ENCODE peak calls at places on chromosomes 4 and X, in ten cellular contexts. E, S, T, Q, Z, C, Y, B, L and I are unnamed samples.

GRCh38 chr4:94486372-94486801 is 34.6 kb downstream of the PDLIM5 start:
- DNase-seq in E (peak), S (peak), T (no peak), Q (no peak), Z (no peak), C (peak), Y (no peak), B (no peak), L (no peak), I (no peak)

GRCh38 chrX:13165747-13166146 is 121.3 kb upstream of the FAM9C start:
- DNase-seq in E (no peak), S (no peak), T (no peak), Q (no peak), Z (no peak), C (no peak), Y (no peak), B (no peak), L (no peak), I (no peak)

GRCh38 chrX:112830540-112830939 is 10.1 kb downstream of the AMOT start:
- DNase-seq in E (no peak), S (no peak), T (no peak), Q (no peak), Z (no peak), C (no peak), Y (no peak), B (no peak), L (no peak), I (no peak)

GRCh38 chr4:2954358-2955185 is 8.6 kb downstream of the NOP14 start:
- DNase-seq in E (no peak), S (no peak), T (peak), Q (no peak), Z (no peak), C (no peak), Y (no peak), B (no peak), L (peak), I (peak)

GRCh38 chrX:39058724-39059123 is 257.5 kb downstream of the MID1IP1 start:
- DNase-seq in E (no peak), S (no peak), T (no peak), Q (no peak), Z (no peak), C (no peak), Y (no peak), B (no peak), L (no peak), I (no peak)

GRCh38 chrX:100768679-100769338 is 36.9 kb upstream of the SYTL4 start:
- DNase-seq in E (peak), S (peak), T (peak), Q (peak), Z (peak), C (peak), Y (peak), B (peak), L (peak), I (peak)

GRCh38 chrX:119583431-119584059 is 9.2 kb downstream of the UBE2A start:
- DNase-seq in E (no peak), S (no peak), T (no peak), Q (no peak), Z (no peak), C (no peak), Y (no peak), B (no peak), L (no peak), I (no peak)

GRCh38 chrX:114619874-114620273 is 36.0 kb downstream of the HTR2C start:
- DNase-seq in E (no peak), S (peak), T (no peak), Q (peak), Z (no peak), C (peak), Y (no peak), B (no peak), L (no peak), I (no peak)

GRCh38 chr4:85842540-85842939 is 367.6 kb downstream of the ARHGAP24 start:
- DNase-seq in E (peak), S (peak), T (no peak), Q (no peak), Z (no peak), C (no peak), Y (peak), B (peak), L (peak), I (no peak)

GRCh38 chr4:91113130-91113706 is 986.0 kb downstream of the CCSER1 start:
- DNase-seq in E (peak), S (peak), T (no peak), Q (peak), Z (no peak), C (peak), Y (no peak), B (no peak), L (no peak), I (no peak)

GRCh38 chr4:89303177-89303576 is 4.4 kb downstream of the GPRIN3 start:
- DNase-seq in E (no peak), S (no peak), T (peak), Q (no peak), Z (no peak), C (no peak), Y (peak), B (no peak), L (peak), I (no peak)

GRCh38 chr4:154332681-154333421 is 158.7 kb downstream of the DCHS2 start:
- DNase-seq in E (no peak), S (no peak), T (peak), Q (peak), Z (no peak), C (peak), Y (peak), B (no peak), L (peak), I (no peak)

GRCh38 chr4:9825049-9825448 is 43.6 kb downstream of the DRD5 start:
- DNase-seq in E (no peak), S (no peak), T (no peak), Q (no peak), Z (no peak), C (no peak), Y (no peak), B (no peak), L (no peak), I (no peak)

GRCh38 chrX:69616520-69617203 is 749 bp downstream of the EDA start:
- DNase-seq in E (no peak), S (no peak), T (peak), Q (peak), Z (peak), C (peak), Y (peak), B (peak), L (peak), I (no peak)

GRCh38 chrX:45743081-45743533 is 542.4 kb upstream of the DIPK2B start:
- DNase-seq in E (peak), S (peak), T (no peak), Q (no peak), Z (no peak), C (no peak), Y (no peak), B (no peak), L (no peak), I (no peak)

GRCh38 chr4:187444061-187444460 is 551.5 kb upstream of the ZFP42 start:
- DNase-seq in E (no peak), S (no peak), T (no peak), Q (no peak), Z (no peak), C (no peak), Y (no peak), B (no peak), L (no peak), I (no peak)

GRCh38 chr4:18512718-18513117 is 491.2 kb upstream of the LCORL start:
- DNase-seq in E (no peak), S (no peak), T (no peak), Q (no peak), Z (no peak), C (no peak), Y (no peak), B (no peak), L (no peak), I (no peak)

GRCh38 chr4:33060873-33061542 is 2340.8 kb downstream of the PCDH7 start:
- DNase-seq in E (peak), S (peak), T (no peak), Q (peak), Z (no peak), C (peak), Y (peak), B (peak), L (peak), I (no peak)

GRCh38 chr4:3852309-3852708 is 86.1 kb downstream of the ADRA2C start:
- DNase-seq in E (no peak), S (no peak), T (no peak), Q (no peak), Z (no peak), C (no peak), Y (no peak), B (no peak), L (no peak), I (no peak)

GRCh38 chr4:85756938-85757337 is 282.0 kb downstream of the ARHGAP24 start:
- DNase-seq in E (peak), S (peak), T (no peak), Q (peak), Z (no peak), C (peak), Y (no peak), B (no peak), L (no peak), I (no peak)

GRCh38 chr4:71186566-71187398 is 152.0 kb upstream of the SLC4A4 start:
- DNase-seq in E (peak), S (peak), T (peak), Q (peak), Z (no peak), C (peak), Y (peak), B (peak), L (peak), I (no peak)

GRCh38 chr4:60344908-60345307 is 855.2 kb upstream of the ADGRL3 start:
- DNase-seq in E (no peak), S (peak), T (no peak), Q (no peak), Z (no peak), C (no peak), Y (no peak), B (peak), L (no peak), I (no peak)

GRCh38 chr4:16591867-16592266 is 306.6 kb downstream of the LDB2 start:
- DNase-seq in E (no peak), S (no peak), T (no peak), Q (no peak), Z (no peak), C (peak), Y (no peak), B (no peak), L (no peak), I (no peak)

GRCh38 chrX:109472939-109473713 is 8.8 kb downstream of the GUCY2F start:
- DNase-seq in E (peak), S (peak), T (no peak), Q (peak), Z (no peak), C (peak), Y (no peak), B (no peak), L (no peak), I (no peak)

GRCh38 chr4:90317785-90318184 is 190.6 kb downstream of the CCSER1 start:
- DNase-seq in E (peak), S (peak), T (no peak), Q (no peak), Z (no peak), C (peak), Y (no peak), B (no peak), L (no peak), I (no peak)

GRCh38 chr4:95610170-95610569 is 61.4 kb upstream of the UNC5C start:
- DNase-seq in E (no peak), S (no peak), T (no peak), Q (no peak), Z (no peak), C (no peak), Y (no peak), B (no peak), L (no peak), I (no peak)

GRCh38 chrX:109707322-109707721 is 25.7 kb downstream of the ACSL4 start:
- DNase-seq in E (no peak), S (no peak), T (peak), Q (no peak), Z (no peak), C (no peak), Y (no peak), B (no peak), L (no peak), I (no peak)

GRCh38 chr4:472881-473574 is 25.9 kb downstream of the ZNF721 start:
- DNase-seq in E (peak), S (no peak), T (no peak), Q (no peak), Z (peak), C (peak), Y (no peak), B (no peak), L (no peak), I (no peak)

GRCh38 chrX:74531081-74531480 is 83.3 kb downstream of the RLIM start:
- DNase-seq in E (no peak), S (no peak), T (no peak), Q (no peak), Z (no peak), C (no peak), Y (no peak), B (no peak), L (peak), I (no peak)

GRCh38 chr4:48237996-48238645 is 31.5 kb downstream of the TEC start:
- DNase-seq in E (no peak), S (peak), T (no peak), Q (no peak), Z (no peak), C (peak), Y (no peak), B (no peak), L (no peak), I (no peak)

GRCh38 chrX:48589482-48590162 is 7.7 kb upstream of the WDR13 start:
- DNase-seq in E (no peak), S (no peak), T (no peak), Q (no peak), Z (no peak), C (peak), Y (no peak), B (no peak), L (no peak), I (no peak)

GRCh38 chr4:33357121-33357520 is 2637.0 kb downstream of the PCDH7 start:
- DNase-seq in E (no peak), S (no peak), T (no peak), Q (no peak), Z (no peak), C (no peak), Y (no peak), B (no peak), L (no peak), I (no peak)

DNA sequence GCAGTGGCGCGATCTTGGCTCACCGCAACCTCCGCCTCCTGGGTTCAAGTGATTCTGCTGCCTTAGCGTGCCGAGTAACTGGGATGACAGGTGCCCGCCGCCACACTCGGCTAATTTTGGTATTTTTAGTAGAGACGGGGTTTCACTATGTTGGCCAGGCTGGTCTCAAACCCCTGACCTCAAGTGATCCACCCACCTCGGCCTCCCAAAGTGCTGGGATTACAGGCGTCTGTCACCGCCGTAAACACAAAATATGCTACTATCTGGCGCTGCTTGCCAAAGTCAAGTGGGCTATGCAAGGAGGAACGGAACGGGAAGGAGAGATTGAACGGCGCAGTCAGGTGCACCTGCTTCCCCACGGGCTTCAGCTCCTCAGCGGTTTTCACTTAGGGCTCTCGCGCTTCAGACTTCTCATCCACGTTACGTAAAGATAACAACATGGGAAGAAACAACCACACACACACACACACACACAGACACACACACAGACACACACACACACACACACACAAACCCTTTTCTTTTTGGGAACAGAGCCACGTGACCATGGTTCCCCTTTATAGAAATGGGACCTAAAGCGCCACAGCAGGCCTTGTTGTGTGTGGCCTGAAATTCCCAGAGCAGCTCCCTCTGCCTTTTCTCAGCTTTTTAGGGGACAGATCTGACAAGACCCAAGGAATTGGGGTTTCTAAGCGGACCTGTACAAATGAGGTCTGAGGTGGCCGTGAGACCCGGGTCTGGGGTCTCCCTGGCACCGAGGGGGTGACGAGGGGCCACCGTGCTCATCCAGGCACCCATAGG is 1.5 kb downstream of the P2RY8 start:
- DNase-seq in E (no peak), S (no peak), T (peak), Q (no peak), Z (peak), C (no peak), Y (no peak), B (peak), L (peak), I (no peak)
- H3K4me3 ChIP-seq in E (no peak), S (no peak), T (peak), Q (no peak), Z (no peak), C (no peak), Y (no peak), B (peak), L (peak), I (peak)

GRCh38 chr4:169252339-169253086 is 18.2 kb downstream of the SH3RF1 start:
- DNase-seq in E (peak), S (no peak), T (no peak), Q (no peak), Z (no peak), C (peak), Y (no peak), B (no peak), L (no peak), I (no peak)
- TF ChIP-seq CTCF in E (no peak), S (no peak), T (no peak), Q (no peak), Z (no peak), C (no peak), Y (no peak), B (no peak), L (no peak), I (no peak)

GRCh38 chr4:76624271-76624681 is 189.2 kb downstream of the SHROOM3 start:
- DNase-seq in E (peak), S (peak), T (no peak), Q (no peak), Z (no peak), C (peak), Y (no peak), B (peak), L (no peak), I (no peak)
- H3K4me3 ChIP-seq in E (no peak), S (peak), T (no peak), Q (no peak), Z (no peak), C (no peak), Y (no peak), B (peak), L (no peak), I (no peak)

GRCh38 chrX:7921750-7922149 is 5.5 kb downstream of the PNPLA4 start:
- DNase-seq in E (no peak), S (no peak), T (no peak), Q (no peak), Z (no peak), C (no peak), Y (no peak), B (no peak), L (no peak), I (no peak)

GRCh38 chrX:7926914-7927258 is 327 bp downstream of the PNPLA4 start:
- DNase-seq in E (no peak), S (no peak), T (no peak), Q (no peak), Z (no peak), C (no peak), Y (no peak), B (no peak), L (no peak), I (no peak)

GRCh38 chrX:7926501-7926900 is 712 bp downstream of the PNPLA4 start:
- DNase-seq in E (peak), S (peak), T (no peak), Q (no peak), Z (no peak), C (peak), Y (no peak), B (no peak), L (no peak), I (no peak)

GRCh38 chrX:7925867-7926472 is 1.2 kb downstream of the PNPLA4 start:
- DNase-seq in E (peak), S (peak), T (peak), Q (peak), Z (no peak), C (peak), Y (peak), B (no peak), L (peak), I (peak)

GRCh38 chrX:7927259-7928167 is at the start of gene PNPLA4:
- DNase-seq in E (peak), S (peak), T (peak), Q (peak), Z (peak), C (peak), Y (peak), B (peak), L (peak), I (peak)
- TF ChIP-seq CTCF in E (peak), S (no peak), T (no peak), Q (no peak), Z (no peak), C (no peak), Y (no peak), B (no peak), L (no peak), I (peak)

DNA sequence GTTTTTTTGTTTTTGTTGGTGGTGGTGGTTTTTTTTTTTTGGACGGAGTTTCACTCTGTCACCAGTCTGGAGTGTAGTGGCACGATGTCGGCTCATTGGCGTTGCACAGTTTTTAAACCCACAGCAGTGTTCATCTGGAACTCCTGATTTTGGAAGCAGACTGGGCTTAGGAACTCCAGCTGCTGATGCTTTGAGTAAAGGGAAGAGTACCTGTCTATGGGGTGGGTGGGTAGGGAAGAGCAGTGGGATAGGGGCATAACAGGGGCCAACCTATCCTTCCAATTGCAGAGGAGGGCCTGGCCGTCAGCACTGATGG is 2.0 kb downstream of the CD99 start:
- DNase-seq in E (no peak), S (no peak), T (peak), Q (no peak), Z (no peak), C (no peak), Y (no peak), B (no peak), L (no peak), I (no peak)
- H3K4me3 ChIP-seq in E (peak), S (peak), T (peak), Q (peak), Z (no peak), C (peak), Y (no peak), B (peak), L (peak), I (peak)

GRCh38 chrX:134377537-134377936 is 82.4 kb upstream of the HPRT1 start:
- DNase-seq in E (peak), S (peak), T (no peak), Q (peak), Z (no peak), C (peak), Y (no peak), B (no peak), L (no peak), I (peak)
- TF ChIP-seq CTCF in E (peak), S (peak), T (no peak), Q (peak), Z (no peak), C (peak), Y (no peak), B (no peak), L (no peak), I (no peak)

GRCh38 chrX:47574096-47574553 is 8.1 kb upstream of the TIMP1 start:
- DNase-seq in E (no peak), S (no peak), T (no peak), Q (peak), Z (no peak), C (no peak), Y (no peak), B (no peak), L (no peak), I (no peak)
- H3K4me3 ChIP-seq in E (no peak), S (no peak), T (no peak), Q (peak), Z (no peak), C (no peak), Y (no peak), B (peak), L (peak), I (no peak)